ENCODE peak calls at places on chromosomes 16 and 17, in six cellular contexts. D is GM12878, Y is HepG2, L is HCT116, M is H1, V is K562. P is an unnamed sample.

GRCh38 chr16:11303405-11304138 is 22.4 kb upstream of the PRM1 start:
- DNase-seq in D (no peak), Y (no peak), L (no peak), M (no peak), V (peak), P (no peak)

GRCh38 chr17:37301288-37301687 is 74.5 kb upstream of the C17orf78 start:
- DNase-seq in D (no peak), Y (no peak), L (no peak), M (no peak), V (peak), P (no peak)

GRCh38 chr17:29149431-29150064 is 30.6 kb downstream of the MYO18A start:
- DNase-seq in D (no peak), Y (no peak), L (no peak), M (no peak), V (no peak), P (no peak)

GRCh38 chr16:1089822-1090619 is 6.0 kb downstream of the C1QTNF8 start:
- DNase-seq in D (no peak), Y (peak), L (no peak), M (no peak), V (peak), P (no peak)

GRCh38 chr17:38450699-38451029 is 22.4 kb downstream of the ARHGAP23 start:
- DNase-seq in D (no peak), Y (no peak), L (no peak), M (no peak), V (no peak), P (no peak)

GRCh38 chr17:17313350-17313991 is 10.3 kb downstream of the NT5M start:
- DNase-seq in D (no peak), Y (peak), L (peak), M (peak), V (peak), P (no peak)

GRCh38 chr17:69141802-69142472 is at the start of gene ABCA6:
- DNase-seq in D (no peak), Y (no peak), L (no peak), M (no peak), V (peak), P (no peak)

GRCh38 chr17:6940186-6940649 is 55.6 kb upstream of the ALOX12 start:
- DNase-seq in D (no peak), Y (no peak), L (no peak), M (no peak), V (peak), P (no peak)

GRCh38 chr16:17853958-17854357 is 383.2 kb upstream of the XYLT1 start:
- DNase-seq in D (no peak), Y (no peak), L (no peak), M (no peak), V (no peak), P (no peak)

GRCh38 chr17:15928286-15928785 is 16.6 kb upstream of the ADORA2B start:
- DNase-seq in D (no peak), Y (no peak), L (no peak), M (no peak), V (no peak), P (no peak)

GRCh38 chr17:38469875-38470274 is 41.6 kb downstream of the ARHGAP23 start:
- DNase-seq in D (no peak), Y (no peak), L (no peak), M (no peak), V (peak), P (no peak)

GRCh38 chr17:65039349-65039988 is 17.1 kb downstream of the GNA13 start:
- DNase-seq in D (peak), Y (no peak), L (no peak), M (no peak), V (no peak), P (no peak)

GRCh38 chr17:65430209-65430833 is 131.1 kb downstream of the AXIN2 start:
- DNase-seq in D (no peak), Y (no peak), L (no peak), M (no peak), V (no peak), P (no peak)

GRCh38 chr17:38879878-38880727 is 10.2 kb downstream of the LASP1 start:
- DNase-seq in D (no peak), Y (no peak), L (no peak), M (peak), V (no peak), P (peak)

GRCh38 chr17:83201206-83202001 is 122.0 kb downstream of the METRNL start:
- DNase-seq in D (no peak), Y (no peak), L (no peak), M (no peak), V (no peak), P (no peak)

GRCh38 chr17:27339836-27340550 is 46.1 kb downstream of the WSB1 start:
- DNase-seq in D (no peak), Y (peak), L (peak), M (no peak), V (peak), P (no peak)

GRCh38 chr17:40333781-40334453 is 24.9 kb downstream of the RARA start:
- DNase-seq in D (no peak), Y (no peak), L (no peak), M (no peak), V (no peak), P (no peak)

GRCh38 chr17:77677210-77677609 is 281.3 kb upstream of the TNRC6C start:
- DNase-seq in D (no peak), Y (no peak), L (no peak), M (no peak), V (no peak), P (no peak)

GRCh38 chr16:84618428-84619102 is 687 bp upstream of the COTL1 start:
- DNase-seq in D (no peak), Y (peak), L (peak), M (peak), V (peak), P (peak)

GRCh38 chr16:75472908-75473877 is 8.7 kb upstream of the TMEM170A start:
- DNase-seq in D (no peak), Y (no peak), L (no peak), M (no peak), V (no peak), P (no peak)

GRCh38 chr17:74390680-74391653 is 23.7 kb downstream of the GPR142 start:
- DNase-seq in D (no peak), Y (no peak), L (no peak), M (no peak), V (no peak), P (no peak)

GRCh38 chr17:31448467-31449077 is 57.1 kb downstream of the RAB11FIP4 start:
- DNase-seq in D (no peak), Y (no peak), L (no peak), M (no peak), V (no peak), P (no peak)

GRCh38 chr17:75994802-75995350 is 5.8 kb upstream of the CDK3 start:
- DNase-seq in D (no peak), Y (no peak), L (no peak), M (no peak), V (no peak), P (no peak)

GRCh38 chr17:82227629-82228277 is 1.1 kb upstream of the SLC16A3 start:
- DNase-seq in D (no peak), Y (no peak), L (no peak), M (no peak), V (no peak), P (no peak)

GRCh38 chr17:2613089-2613808 is 19.8 kb downstream of the PAFAH1B1 start:
- DNase-seq in D (no peak), Y (no peak), L (no peak), M (no peak), V (no peak), P (no peak)

GRCh38 chr17:18258356-18259038 is at the start of gene FLII:
- DNase-seq in D (no peak), Y (peak), L (no peak), M (no peak), V (peak), P (no peak)

GRCh38 chr16:22843122-22843521 is 29.2 kb downstream of the HS3ST2 start:
- DNase-seq in D (no peak), Y (no peak), L (no peak), M (no peak), V (no peak), P (no peak)

GRCh38 chr16:49588729-49589384 is 215.3 kb downstream of the C16orf78 start:
- DNase-seq in D (no peak), Y (no peak), L (no peak), M (no peak), V (peak), P (peak)

GRCh38 chr17:41475421-41475820 is 5.5 kb downstream of the KRT35 start:
- DNase-seq in D (no peak), Y (no peak), L (no peak), M (no peak), V (no peak), P (no peak)

GRCh38 chr17:57606111-57606875 is 138.8 kb downstream of the CCDC182 start:
- DNase-seq in D (no peak), Y (no peak), L (no peak), M (no peak), V (no peak), P (no peak)

GRCh38 chr17:37844158-37844976 is 79.8 kb upstream of the TBC1D3K start:
- DNase-seq in D (no peak), Y (peak), L (peak), M (peak), V (peak), P (no peak)

GRCh38 chr16:72198021-72198420 is 26.1 kb upstream of the PMFBP1 start:
- DNase-seq in D (no peak), Y (no peak), L (no peak), M (no peak), V (no peak), P (no peak)

GRCh38 chr17:39277110-39277509 is 51.4 kb upstream of the STAC2 start:
- DNase-seq in D (peak), Y (no peak), L (no peak), M (no peak), V (no peak), P (no peak)

GRCh38 chr17:69230939-69231338 is 2.3 kb upstream of the ABCA10 start:
- DNase-seq in D (no peak), Y (no peak), L (no peak), M (no peak), V (no peak), P (no peak)

GRCh38 chr16:68737046-68737729 is at the start of gene CDH1:
- DNase-seq in D (no peak), Y (no peak), L (peak), M (peak), V (no peak), P (no peak)

GRCh38 chr17:35183332-35183731 is 10.9 kb downstream of the SLC35G3 start:
- DNase-seq in D (no peak), Y (no peak), L (no peak), M (no peak), V (no peak), P (no peak)
- TF ChIP-seq YY1 in D (no peak), Y (no peak), L (no peak), M (no peak), V (no peak), P (no peak)

DNA sequence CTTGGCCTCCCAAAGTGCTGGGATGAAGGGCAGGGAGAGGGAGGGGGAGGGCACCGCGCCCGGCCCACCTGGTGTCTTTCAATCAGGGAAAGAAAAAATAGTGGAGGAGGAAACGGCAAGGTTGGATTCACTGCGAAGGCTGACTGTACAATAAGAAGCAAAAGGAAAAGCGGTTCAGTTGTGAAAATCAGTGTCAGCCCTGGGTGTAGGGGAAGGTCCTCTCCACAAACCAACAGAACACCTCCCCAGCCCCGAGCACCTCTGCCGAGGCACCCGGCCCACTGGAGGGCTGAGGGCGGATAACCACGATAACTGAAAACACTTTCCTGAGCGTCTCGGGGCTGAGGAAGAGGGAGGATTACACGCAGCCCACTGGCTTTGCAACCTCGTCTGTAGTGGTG is 1.4 kb upstream of the SPG7 start:
- DNase-seq in D (no peak), Y (no peak), L (no peak), M (no peak), V (peak), P (no peak)
- H3K4me3 ChIP-seq in D (peak), Y (peak), L (peak), M (peak), V (peak), P (peak)

GRCh38 chr17:71975331-71975801 is 145.5 kb upstream of the SOX9 start:
- DNase-seq in D (no peak), Y (no peak), L (no peak), M (no peak), V (no peak), P (no peak)
- TF ChIP-seq ZNF274 in D (no peak), Y (no peak), L (no peak), M (no peak), V (no peak), P (no peak)

GRCh38 chr16:25007284-25007984 is 7.7 kb downstream of the ARHGAP17 start:
- DNase-seq in D (no peak), Y (no peak), L (no peak), M (no peak), V (no peak), P (no peak)

GRCh38 chr16:25010542-25010941 is 4.6 kb downstream of the ARHGAP17 start:
- DNase-seq in D (no peak), Y (no peak), L (no peak), M (no peak), V (no peak), P (no peak)

GRCh38 chr16:25012525-25012991 is 2.6 kb downstream of the ARHGAP17 start:
- DNase-seq in D (no peak), Y (no peak), L (no peak), M (no peak), V (no peak), P (no peak)

GRCh38 chr16:25011891-25012499 is 3.2 kb downstream of the ARHGAP17 start:
- DNase-seq in D (no peak), Y (no peak), L (no peak), M (no peak), V (no peak), P (no peak)

DNA sequence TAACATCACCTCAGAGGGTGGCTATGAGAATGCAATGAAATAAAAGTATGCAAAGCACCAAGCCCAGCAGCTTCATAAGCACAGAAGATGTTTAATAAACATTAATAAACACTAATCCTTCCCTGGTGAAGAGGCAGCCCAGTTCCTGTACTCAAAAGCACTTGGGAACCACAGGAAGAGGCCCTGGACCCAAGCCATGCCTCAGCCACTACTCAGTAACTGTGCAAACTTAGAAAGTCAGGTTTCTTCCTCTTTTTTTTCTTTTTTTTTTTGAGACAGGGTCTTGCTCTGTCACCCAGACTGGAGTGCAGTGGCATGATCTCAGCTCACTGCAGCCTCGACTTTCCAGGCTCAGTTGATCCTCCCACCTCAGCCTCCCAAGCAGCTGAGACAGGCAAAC is 5.3 kb downstream of the ARHGAP17 start:
- DNase-seq in D (no peak), Y (no peak), L (no peak), M (no peak), V (no peak), P (no peak)
- TF ChIP-seq YY1 in D (no peak), Y (no peak), L (no peak), M (no peak), V (no peak), P (no peak)

DNA sequence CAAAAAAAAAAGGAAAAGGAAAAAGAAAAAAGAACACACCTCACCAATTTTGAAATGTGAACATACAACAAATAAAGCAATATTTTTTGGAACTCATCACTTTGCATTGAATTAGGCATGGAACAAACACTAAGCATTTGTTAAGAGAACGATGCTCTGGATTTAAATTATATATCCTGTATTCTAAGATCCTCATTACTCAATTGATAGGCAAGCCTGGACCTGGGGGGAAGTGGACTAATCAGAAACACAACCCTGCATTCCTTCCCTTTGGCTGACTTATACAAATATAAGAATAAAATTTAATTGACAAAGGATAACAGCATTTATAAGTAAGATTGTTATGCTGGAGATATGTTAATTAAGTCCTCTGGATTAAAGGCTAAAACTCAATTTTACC is 2.2 kb downstream of the GJC1 start:
- DNase-seq in D (no peak), Y (no peak), L (no peak), M (no peak), V (no peak), P (no peak)
- H3K4me3 ChIP-seq in D (no peak), Y (no peak), L (peak), M (no peak), V (no peak), P (no peak)

GRCh38 chr16:82192665-82193064 is 22.6 kb upstream of the MPHOSPH6 start:
- DNase-seq in D (no peak), Y (no peak), L (no peak), M (no peak), V (no peak), P (no peak)
- TF ChIP-seq ZNF274 in D (no peak), Y (no peak), L (no peak), M (no peak), V (no peak), P (no peak)

DNA sequence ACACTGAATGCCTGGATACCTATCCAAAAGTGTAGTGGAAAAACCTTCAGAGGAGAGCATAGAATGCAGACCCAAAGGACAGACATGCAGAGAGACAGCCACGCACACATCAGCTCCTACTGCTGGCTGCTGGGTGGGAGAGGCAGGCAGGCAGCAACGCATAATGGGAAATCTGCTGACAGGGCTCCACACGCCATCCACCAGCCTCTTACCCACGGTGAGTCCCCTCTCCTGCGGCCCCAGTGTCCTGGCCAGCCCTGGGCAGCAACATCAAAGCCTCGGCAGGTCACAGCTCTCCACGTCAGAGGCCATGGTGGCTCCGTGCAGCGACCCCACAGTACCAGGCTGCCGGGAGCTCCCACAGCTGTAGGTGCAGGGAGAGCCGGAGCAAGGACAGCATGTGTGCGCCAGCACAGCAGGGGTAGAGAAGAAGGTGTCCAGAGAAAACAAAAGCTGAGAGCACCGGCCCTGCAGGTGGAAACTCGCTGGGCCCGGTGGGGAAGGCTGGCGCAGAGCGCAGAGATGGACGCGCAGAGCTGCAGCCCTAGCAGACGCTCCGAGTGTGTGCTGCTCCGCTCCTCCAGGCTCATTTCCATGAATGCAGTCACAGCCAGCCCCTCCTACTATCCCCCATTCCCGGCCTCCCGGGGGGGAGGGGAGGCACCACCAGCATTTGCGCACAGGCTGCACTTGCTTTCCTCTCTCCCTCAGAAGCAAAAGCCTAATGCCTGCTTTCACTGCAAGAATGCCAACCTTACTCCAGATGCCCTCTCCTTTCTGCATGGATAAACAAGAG is 58.9 kb downstream of the CYTH1 start:
- DNase-seq in D (no peak), Y (no peak), L (no peak), M (no peak), V (no peak), P (peak)
- TF ChIP-seq YY1 in D (no peak), Y (no peak), L (no peak), M (no peak), V (no peak), P (no peak)

GRCh38 chr16:85623250-85623649 is 10.1 kb downstream of the GSE1 start:
- DNase-seq in D (no peak), Y (no peak), L (no peak), M (no peak), V (no peak), P (no peak)
- H3K4me3 ChIP-seq in D (no peak), Y (no peak), L (no peak), M (no peak), V (no peak), P (no peak)